ENCODE peak calls at places on chromosome 2, in five cellular contexts. One of them, this sample, is unnamed.

GRCh38 chr2:73292906-73293533 is 328 bp downstream of the EGR4 start:
- DNase-seq in GM23248: no peak
- DNase-seq in CD4-positive, alpha-beta T cell: no peak
- DNase-seq in heart right ventricle: no peak
- DNase-seq in mammary epithelial cell: no peak
- DNase-seq in this sample: no peak

GRCh38 chr2:183029219-183029618 is 9.0 kb downstream of the NCKAP1 start:
- DNase-seq in GM23248: peak; percentile 30
- DNase-seq in CD4-positive, alpha-beta T cell: no peak
- DNase-seq in mammary epithelial cell: no peak
- DNase-seq in heart right ventricle: no peak
- DNase-seq in this sample: peak; percentile 27

GRCh38 chr2:179051250-179051649 is 1.3 kb upstream of the CCDC141 start:
- DNase-seq in CD4-positive, alpha-beta T cell: no peak
- DNase-seq in heart right ventricle: no peak
- DNase-seq in mammary epithelial cell: no peak
- DNase-seq in GM23248: no peak
- DNase-seq in this sample: no peak

GRCh38 chr2:715847-716573 is 38.8 kb upstream of the TMEM18 start:
- DNase-seq in CD4-positive, alpha-beta T cell: no peak
- DNase-seq in heart right ventricle: no peak
- DNase-seq in mammary epithelial cell: no peak
- DNase-seq in GM23248: peak; percentile 28
- DNase-seq in this sample: no peak

GRCh38 chr2:146041291-146041868 is 1521.5 kb upstream of the ZEB2 start:
- DNase-seq in GM23248: no peak
- DNase-seq in mammary epithelial cell: no peak
- DNase-seq in heart right ventricle: no peak
- DNase-seq in CD4-positive, alpha-beta T cell: no peak
- DNase-seq in this sample: no peak

GRCh38 chr2:53939656-53940055 is 31.1 kb downstream of the PSME4 start:
- DNase-seq in GM23248: peak; percentile 29
- DNase-seq in mammary epithelial cell: no peak
- DNase-seq in heart right ventricle: no peak
- DNase-seq in CD4-positive, alpha-beta T cell: no peak
- DNase-seq in this sample: peak; percentile 46

GRCh38 chr2:19801367-19802087 is 100.3 kb downstream of the TTC32 start:
- DNase-seq in CD4-positive, alpha-beta T cell: no peak
- DNase-seq in heart right ventricle: peak; percentile 81
- DNase-seq in mammary epithelial cell: peak; percentile 94
- DNase-seq in GM23248: peak; percentile 100
- DNase-seq in this sample: peak; percentile 98

GRCh38 chr2:110157153-110157793 is 41.7 kb upstream of the MALL start:
- DNase-seq in GM23248: peak; percentile 83
- DNase-seq in heart right ventricle: peak; percentile 21
- DNase-seq in CD4-positive, alpha-beta T cell: no peak
- DNase-seq in mammary epithelial cell: peak; percentile 69
- DNase-seq in this sample: peak; percentile 52

GRCh38 chr2:144324446-144325045 is 195.4 kb downstream of the ZEB2 start:
- DNase-seq in GM23248: no peak
- DNase-seq in heart right ventricle: no peak
- DNase-seq in mammary epithelial cell: peak; percentile 30
- DNase-seq in CD4-positive, alpha-beta T cell: no peak
- DNase-seq in this sample: peak; percentile 17

GRCh38 chr2:174771631-174772491 is 7.6 kb upstream of the CHRNA1 start:
- DNase-seq in GM23248: peak; percentile 95
- DNase-seq in CD4-positive, alpha-beta T cell: peak; percentile 31
- DNase-seq in heart right ventricle: peak; percentile 83
- DNase-seq in mammary epithelial cell: peak; percentile 68
- DNase-seq in this sample: peak; percentile 73

GRCh38 chr2:191247381-191248057 is 2.3 kb downstream of the MYO1B start:
- DNase-seq in CD4-positive, alpha-beta T cell: no peak
- DNase-seq in mammary epithelial cell: peak; percentile 93
- DNase-seq in heart right ventricle: peak; percentile 35
- DNase-seq in GM23248: peak; percentile 95
- DNase-seq in this sample: peak; percentile 98

GRCh38 chr2:100242891-100243670 is 79.2 kb downstream of the LONRF2 start:
- DNase-seq in GM23248: peak; percentile 75
- DNase-seq in mammary epithelial cell: peak; percentile 15
- DNase-seq in heart right ventricle: peak; percentile 69
- DNase-seq in CD4-positive, alpha-beta T cell: peak; percentile 22
- DNase-seq in this sample: peak; percentile 25

GRCh38 chr2:72204156-72204781 is 56.6 kb upstream of the CYP26B1 start:
- DNase-seq in mammary epithelial cell: no peak
- DNase-seq in CD4-positive, alpha-beta T cell: no peak
- DNase-seq in GM23248: no peak
- DNase-seq in heart right ventricle: no peak
- DNase-seq in this sample: peak; percentile 37

GRCh38 chr2:127103243-127104165 is 3.5 kb downstream of the BIN1 start:
- DNase-seq in GM23248: no peak
- DNase-seq in mammary epithelial cell: no peak
- DNase-seq in CD4-positive, alpha-beta T cell: no peak
- DNase-seq in heart right ventricle: no peak
- DNase-seq in this sample: no peak

GRCh38 chr2:176935543-176936102 is 277.0 kb upstream of the HNRNPA3 start:
- DNase-seq in mammary epithelial cell: no peak
- DNase-seq in GM23248: no peak
- DNase-seq in CD4-positive, alpha-beta T cell: no peak
- DNase-seq in heart right ventricle: no peak
- DNase-seq in this sample: no peak
- H3K27me3 ChIP-seq in mammary epithelial cell: peaks cover 4% of the 10 kb centered on the region
- H3K27me3 ChIP-seq in GM23248: peaks cover 25% of the 10 kb centered on the region
- H3K27me3 ChIP-seq in CD4-positive, alpha-beta T cell: no peaks in the 10 kb centered on the region
- H3K27me3 ChIP-seq in heart right ventricle: peaks cover 25% of the 10 kb centered on the region
- H3K27me3 ChIP-seq in this sample: peaks cover 2% of the 10 kb centered on the region

DNA sequence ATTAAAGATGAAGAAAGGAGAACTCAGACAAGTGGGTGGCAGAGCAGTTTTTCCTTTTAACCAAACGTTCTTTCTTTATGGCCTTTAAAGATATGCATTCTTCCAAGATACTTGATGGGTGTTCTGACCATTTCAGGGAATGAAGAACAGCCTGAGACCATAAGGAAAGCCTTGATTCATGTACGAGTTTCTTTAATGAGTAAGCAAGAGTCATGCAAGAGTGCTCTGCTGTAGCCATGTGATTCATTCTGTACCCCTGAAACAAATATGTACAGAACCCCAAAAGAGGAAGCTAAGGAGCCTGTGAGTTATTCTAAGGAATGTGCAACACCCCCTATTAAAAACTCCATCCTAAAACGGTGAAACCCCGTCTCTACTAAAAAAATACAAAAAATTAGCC is 372.8 kb downstream of the MTX2 start:
- DNase-seq in heart right ventricle: no peak
- DNase-seq in GM23248: peak; percentile 86
- DNase-seq in CD4-positive, alpha-beta T cell: no peak
- DNase-seq in mammary epithelial cell: peak; percentile 67
- DNase-seq in this sample: peak; percentile 75
- H3K27me3 ChIP-seq in heart right ventricle: peaks cover 98% of the 10 kb centered on the region
- H3K27me3 ChIP-seq in GM23248: no peaks in the 10 kb centered on the region
- H3K27me3 ChIP-seq in CD4-positive, alpha-beta T cell: peaks cover 84% of the 10 kb centered on the region
- H3K27me3 ChIP-seq in mammary epithelial cell: no peaks in the 10 kb centered on the region
- H3K27me3 ChIP-seq in this sample: peaks cover 11% of the 10 kb centered on the region

GRCh38 chr2:70696142-70696541 is 71.9 kb downstream of the ADD2 start:
- DNase-seq in mammary epithelial cell: no peak
- DNase-seq in heart right ventricle: no peak
- DNase-seq in GM23248: no peak
- DNase-seq in CD4-positive, alpha-beta T cell: no peak
- DNase-seq in this sample: no peak
- H3K27me3 ChIP-seq in mammary epithelial cell: peaks cover 2% of the 10 kb centered on the region
- H3K27me3 ChIP-seq in heart right ventricle: no peaks in the 10 kb centered on the region
- H3K27me3 ChIP-seq in GM23248: peaks cover 4% of the 10 kb centered on the region
- H3K27me3 ChIP-seq in CD4-positive, alpha-beta T cell: no peaks in the 10 kb centered on the region
- H3K27me3 ChIP-seq in this sample: no peaks in the 10 kb centered on the region

GRCh38 chr2:232386740-232387450 is 8.3 kb downstream of the ALPP start:
- DNase-seq in mammary epithelial cell: peak; percentile 32
- DNase-seq in heart right ventricle: no peak
- DNase-seq in CD4-positive, alpha-beta T cell: no peak
- DNase-seq in GM23248: peak; percentile 15
- DNase-seq in this sample: peak; percentile 26

GRCh38 chr2:232387451-232388171 is 9.1 kb downstream of the ALPP start:
- DNase-seq in GM23248: peak; percentile 21
- DNase-seq in CD4-positive, alpha-beta T cell: no peak
- DNase-seq in mammary epithelial cell: no peak
- DNase-seq in heart right ventricle: no peak
- DNase-seq in this sample: no peak

GRCh38 chr2:232388324-232388891 is 9.9 kb downstream of the ALPP start:
- DNase-seq in GM23248: peak; percentile 8
- DNase-seq in mammary epithelial cell: no peak
- DNase-seq in heart right ventricle: no peak
- DNase-seq in CD4-positive, alpha-beta T cell: no peak
- DNase-seq in this sample: no peak

GRCh38 chr2:232386490-232386739 is 7.9 kb downstream of the ALPP start:
- DNase-seq in CD4-positive, alpha-beta T cell: no peak
- DNase-seq in heart right ventricle: no peak
- DNase-seq in GM23248: no peak
- DNase-seq in mammary epithelial cell: no peak
- DNase-seq in this sample: no peak

GRCh38 chr2:232389327-232389726 is 10.8 kb downstream of the ALPP start:
- DNase-seq in heart right ventricle: no peak
- DNase-seq in GM23248: peak; percentile 33
- DNase-seq in CD4-positive, alpha-beta T cell: no peak
- DNase-seq in mammary epithelial cell: no peak
- DNase-seq in this sample: peak; percentile 44
- H3K27me3 ChIP-seq in heart right ventricle: peaks cover 97% of the 10 kb centered on the region
- H3K27me3 ChIP-seq in GM23248: peaks cover 73% of the 10 kb centered on the region
- H3K27me3 ChIP-seq in CD4-positive, alpha-beta T cell: peaks cover 33% of the 10 kb centered on the region
- H3K27me3 ChIP-seq in mammary epithelial cell: peaks cover 44% of the 10 kb centered on the region
- H3K27me3 ChIP-seq in this sample: peaks cover 34% of the 10 kb centered on the region

GRCh38 chr2:96843538-96844268 is at the start of gene ANKRD23:
- DNase-seq in GM23248: no peak
- DNase-seq in mammary epithelial cell: no peak
- DNase-seq in CD4-positive, alpha-beta T cell: no peak
- DNase-seq in heart right ventricle: no peak
- DNase-seq in this sample: no peak
- H3K27me3 ChIP-seq in GM23248: no peaks in the 10 kb centered on the region
- H3K27me3 ChIP-seq in mammary epithelial cell: no peaks in the 10 kb centered on the region
- H3K27me3 ChIP-seq in CD4-positive, alpha-beta T cell: no peaks in the 10 kb centered on the region
- H3K27me3 ChIP-seq in heart right ventricle: no peaks in the 10 kb centered on the region
- H3K27me3 ChIP-seq in this sample: no peaks in the 10 kb centered on the region

DNA sequence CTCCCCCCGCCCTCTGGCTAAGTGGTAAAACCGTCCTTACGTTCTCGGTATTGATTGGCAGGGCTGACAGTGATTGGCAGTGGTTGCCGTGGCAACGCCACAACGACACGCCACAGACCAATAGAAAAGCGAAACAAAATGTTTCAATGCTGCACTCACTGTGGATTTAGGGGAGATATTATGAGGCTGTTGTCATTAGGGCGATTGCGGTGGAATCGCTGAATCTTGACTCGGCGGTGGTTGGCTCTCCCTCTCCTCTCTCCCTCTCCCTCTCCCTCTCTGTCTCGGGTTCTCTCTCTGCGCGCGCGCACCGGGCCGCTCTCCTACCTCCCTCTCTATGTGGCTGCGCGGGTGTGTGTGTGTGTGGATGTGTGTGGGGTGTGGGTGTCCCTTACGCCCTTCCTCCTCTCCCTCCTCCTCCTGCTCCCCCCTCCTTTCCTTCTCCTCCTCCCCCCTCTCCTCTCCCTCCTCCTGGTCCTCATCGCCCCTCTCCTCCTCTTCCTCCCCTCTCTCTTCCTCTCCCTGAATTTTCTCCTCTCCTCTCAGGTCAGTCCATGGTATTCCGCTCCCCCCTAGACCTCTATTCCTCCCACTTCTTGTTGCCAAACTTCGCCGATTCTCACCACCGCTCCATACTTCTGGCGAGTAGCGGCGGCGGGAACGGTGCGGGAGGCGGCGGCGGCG is at the start of gene SIX3:
- DNase-seq in heart right ventricle: no peak
- DNase-seq in CD4-positive, alpha-beta T cell: no peak
- DNase-seq in GM23248: peak; percentile 58
- DNase-seq in mammary epithelial cell: peak; percentile 42
- DNase-seq in this sample: peak; percentile 79
- H3K27me3 ChIP-seq in heart right ventricle: peaks cover 98% of the 10 kb centered on the region
- H3K27me3 ChIP-seq in CD4-positive, alpha-beta T cell: peaks cover 91% of the 10 kb centered on the region
- H3K27me3 ChIP-seq in GM23248: peaks cover 94% of the 10 kb centered on the region
- H3K27me3 ChIP-seq in mammary epithelial cell: peaks cover 73% of the 10 kb centered on the region
- H3K27me3 ChIP-seq in this sample: peaks cover 91% of the 10 kb centered on the region

GRCh38 chr2:201881731-201882130 is 75.4 kb downstream of the CDK15 start:
- DNase-seq in heart right ventricle: no peak
- DNase-seq in mammary epithelial cell: no peak
- DNase-seq in GM23248: peak; percentile 41
- DNase-seq in CD4-positive, alpha-beta T cell: no peak
- DNase-seq in this sample: no peak
- H3K27me3 ChIP-seq in heart right ventricle: peaks cover 4% of the 10 kb centered on the region
- H3K27me3 ChIP-seq in mammary epithelial cell: no peaks in the 10 kb centered on the region
- H3K27me3 ChIP-seq in GM23248: peaks cover 6% of the 10 kb centered on the region
- H3K27me3 ChIP-seq in CD4-positive, alpha-beta T cell: peaks cover 36% of the 10 kb centered on the region
- H3K27me3 ChIP-seq in this sample: no peaks in the 10 kb centered on the region

GRCh38 chr2:27256855-27257454 is 5.9 kb downstream of the SLC30A3 start:
- DNase-seq in mammary epithelial cell: no peak
- DNase-seq in heart right ventricle: no peak
- DNase-seq in GM23248: no peak
- DNase-seq in CD4-positive, alpha-beta T cell: no peak
- DNase-seq in this sample: no peak
- H3K27me3 ChIP-seq in mammary epithelial cell: peaks cover 14% of the 10 kb centered on the region
- H3K27me3 ChIP-seq in heart right ventricle: peaks cover 68% of the 10 kb centered on the region
- H3K27me3 ChIP-seq in GM23248: peaks cover 26% of the 10 kb centered on the region
- H3K27me3 ChIP-seq in CD4-positive, alpha-beta T cell: peaks cover 73% of the 10 kb centered on the region
- H3K27me3 ChIP-seq in this sample: peaks cover 26% of the 10 kb centered on the region

This sample was measured in astrocyte.